ENCODE peak calls at places on chromosomes 4 and X, in six cellular contexts. V is GM23248, D is neural progenitor cell, I is PC-3, O is AG10803, T is adrenal gland. A is an unnamed sample.

GRCh38 chr4:145623831-145624230 is 4.6 kb downstream of the MMAA start:
- DNase-seq in V (peak; percentile 77), D (no peak), I (peak; percentile 71), O (peak; percentile 48), T (no peak), A (no peak)

GRCh38 chr4:39559641-39560040 is 32.4 kb upstream of the UGDH start:
- DNase-seq in V (peak; percentile 30), D (no peak), I (no peak), O (peak; percentile 15), T (no peak), A (no peak)

GRCh38 chrX:9610774-9611392 is 146.0 kb downstream of the TBL1X start:
- DNase-seq in V (peak; percentile 53), D (no peak), I (peak; percentile 48), O (peak; percentile 22), T (no peak), A (no peak)

GRCh38 chrX:68941385-68941952 is 112.6 kb downstream of the EFNB1 start:
- DNase-seq in V (no peak), D (no peak), I (no peak), O (no peak), T (no peak), A (no peak)

GRCh38 chr4:125847518-125847917 is 532.8 kb downstream of the FAT4 start:
- DNase-seq in V (no peak), D (no peak), I (no peak), O (no peak), T (no peak), A (no peak)

GRCh38 chrX:12526296-12526695 is 264.9 kb upstream of the PRPS2 start:
- DNase-seq in V (no peak), D (peak; percentile 23), I (peak; percentile 12), O (no peak), T (no peak), A (no peak)

GRCh38 chr4:143488684-143489083 is 24.8 kb upstream of the SMARCA5 start:
- DNase-seq in V (peak; percentile 10), D (no peak), I (peak; percentile 28), O (no peak), T (no peak), A (no peak)

GRCh38 chr4:10072420-10073017 is 44.1 kb downstream of the WDR1 start:
- DNase-seq in V (no peak), D (no peak), I (no peak), O (no peak), T (no peak), A (no peak)

GRCh38 chr4:8201341-8201781 is 2.3 kb downstream of the SH3TC1 start:
- DNase-seq in V (no peak), D (no peak), I (no peak), O (no peak), T (no peak), A (no peak)

GRCh38 chr4:104818579-104818978 is 323.9 kb upstream of the CXXC4 start:
- DNase-seq in V (no peak), D (no peak), I (no peak), O (no peak), T (no peak), A (no peak)

GRCh38 chr4:143339497-143339896 is 2.8 kb downstream of the GAB1 start:
- DNase-seq in V (no peak), D (no peak), I (no peak), O (no peak), T (no peak), A (no peak)

GRCh38 chrX:3663576-3664290 is 49.7 kb downstream of the PRKX start:
- DNase-seq in V (no peak), D (no peak), I (no peak), O (no peak), T (peak; percentile 41), A (peak; percentile 16)

GRCh38 chr4:74608151-74608949 is 163.4 kb downstream of the AREG start:
- DNase-seq in V (peak; percentile 72), D (no peak), I (peak; percentile 73), O (no peak), T (no peak), A (no peak)

GRCh38 chr4:94455081-94455480 is 3.3 kb downstream of the PDLIM5 start:
- DNase-seq in V (peak; percentile 93), D (no peak), I (peak; percentile 77), O (peak; percentile 79), T (peak; percentile 76), A (peak; percentile 48)
- H3K4me3 ChIP-seq in V (peak overlapping the region; percentile 98), D (peak overlapping the region; percentile 4), I (peak overlapping the region; percentile 93), O (no peak overlapping the region), T (no peak overlapping the region), A (peak overlapping the region; percentile 90)

GRCh38 chrX:100413231-100413630 is 3.2 kb upstream of the PCDH19 start:
- DNase-seq in V (peak; percentile 77), D (peak; percentile 79), I (peak; percentile 69), O (peak; percentile 49), T (peak; percentile 30), A (peak; percentile 24)
- H3K4me3 ChIP-seq in V (no peak overlapping the region), D (peak overlapping the region; percentile 56), I (no peak overlapping the region), O (no peak overlapping the region), T (no peak overlapping the region), A (no peak overlapping the region)

GRCh38 chr4:48261288-48261687 is 8.3 kb downstream of the TEC start:
- DNase-seq in V (no peak), D (no peak), I (no peak), O (no peak), T (no peak), A (no peak)
- H3K4me3 ChIP-seq in V (no peak overlapping the region), D (no peak overlapping the region), I (no peak overlapping the region), O (no peak overlapping the region), T (no peak overlapping the region), A (no peak overlapping the region)

DNA sequence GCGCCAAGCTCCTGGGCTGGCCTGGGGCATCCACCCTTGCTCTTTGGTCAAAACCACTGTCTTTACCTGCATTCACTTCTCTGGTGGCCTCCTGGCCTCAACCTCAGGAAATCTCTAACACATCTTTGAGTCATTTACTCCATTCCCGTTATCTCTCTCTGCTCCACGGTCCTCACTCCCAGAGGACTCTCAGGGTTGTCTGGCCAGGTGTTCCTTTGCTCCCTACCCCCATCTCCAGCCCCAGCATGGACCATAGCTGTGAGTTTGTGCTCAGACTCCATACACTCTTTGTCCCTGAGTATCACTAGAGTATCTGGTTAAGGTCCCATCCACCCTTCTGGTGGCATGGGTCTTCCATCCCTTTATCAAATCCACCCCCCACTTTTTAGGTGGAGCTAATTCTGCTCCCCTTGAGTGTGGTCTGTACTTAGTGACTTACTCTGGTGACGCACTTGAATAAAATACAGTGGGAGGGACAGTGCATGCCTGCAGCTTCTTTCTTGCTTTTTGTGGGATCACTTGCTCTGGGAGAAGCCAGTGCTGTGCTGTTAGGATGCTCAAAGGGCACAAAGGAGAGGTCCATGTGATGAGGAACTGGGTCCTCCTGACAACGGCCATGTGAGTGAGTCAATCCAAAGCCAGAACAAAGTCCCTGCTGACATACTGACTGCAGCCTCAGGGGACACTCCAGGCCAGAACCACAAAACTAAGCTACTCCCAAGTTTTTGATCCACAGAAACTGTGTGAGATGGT is 44.3 kb downstream of the IGFBP7 start:
- DNase-seq in V (peak; percentile 36), D (no peak), I (no peak), O (no peak), T (no peak), A (no peak)
- H3K4me3 ChIP-seq in V (peak overlapping the region; percentile 58), D (no peak overlapping the region), I (no peak overlapping the region), O (no peak overlapping the region), T (no peak overlapping the region), A (no peak overlapping the region)

GRCh38 chr4:30716158-30716557 is 4.0 kb upstream of the PCDH7 start:
- DNase-seq in V (peak; percentile 52), D (peak; percentile 48), I (peak; percentile 51), O (no peak), T (no peak), A (no peak)
- H3K4me3 ChIP-seq in V (peak overlapping the region; percentile 63), D (peak overlapping the region; percentile 73), I (peak overlapping the region; percentile 71), O (no peak overlapping the region), T (no peak overlapping the region), A (no peak overlapping the region)